ENCODE peak calls at places on chromosomes 3 and 15, in five cellular contexts. X is MM.1S; L is aorta; M is activated T-cell treated with anti-CD3 and anti-CD28 coated beads for 4 hours; C is stimulated activated CD4-positive, alpha-beta T cell treated with anti-CD3 and anti-CD28 coated beads, Interleukin-2, amount 100 ng/mL, for 24 hours. I is an unnamed sample.

GRCh38 chr3:136366289-136366688 is 116.1 kb downstream of the PCCB start:
- DNase-seq in M (no peak), X (no peak), L (no peak), C (no peak), I (no peak)

GRCh38 chr3:100316656-100317069 is 17.9 kb upstream of the NIT2 start:
- DNase-seq in M (peak; percentile 13), L (no peak), X (peak; percentile 64), C (peak; percentile 26), I (no peak)

GRCh38 chr3:52357151-52358080 is 41.3 kb downstream of the DNAH1 start:
- DNase-seq in X (no peak), C (no peak), M (no peak), L (peak; percentile 41), I (no peak)

GRCh38 chr3:59502806-59503205 is 453.0 kb upstream of the CFAP20DC start:
- DNase-seq in M (peak; percentile 7), X (no peak), L (no peak), C (peak; percentile 35), I (no peak)

GRCh38 chr3:33277193-33277882 is at the start of gene FBXL2:
- DNase-seq in M (no peak), X (peak; percentile 69), L (peak; percentile 79), C (peak; percentile 52), I (peak; percentile 76)

GRCh38 chr15:42070276-42070965 is 23.9 kb downstream of the PLA2G4D start:
- DNase-seq in X (no peak), L (no peak), C (no peak), M (no peak), I (no peak)

GRCh38 chr3:101988591-101988990 is 139.3 kb downstream of the NFKBIZ start:
- DNase-seq in X (no peak), L (no peak), M (no peak), C (peak; percentile 9), I (no peak)

GRCh38 chr3:154428369-154429206 is 1.4 kb downstream of the GPR149 start:
- DNase-seq in C (no peak), X (no peak), M (no peak), L (peak; percentile 26), I (peak; percentile 35)

GRCh38 chr3:70519005-70519404 is 206.6 kb upstream of the MDFIC2 start:
- DNase-seq in X (no peak), L (no peak), C (no peak), M (no peak), I (no peak)

GRCh38 chr3:9600597-9600996 is 47.0 kb upstream of the LHFPL4 start:
- DNase-seq in X (no peak), L (peak; percentile 45), M (no peak), C (peak; percentile 57), I (no peak)

GRCh38 chr3:38980972-38981371 is 70.8 kb downstream of the SCN11A start:
- DNase-seq in X (no peak), L (no peak), M (no peak), C (no peak), I (no peak)

GRCh38 chr3:195068481-195069080 is 202.4 kb downstream of the XXYLT1 start:
- DNase-seq in M (no peak), L (peak; percentile 42), X (no peak), C (no peak), I (peak; percentile 31)

GRCh38 chr3:175620093-175620492 is 761.0 kb downstream of the NAALADL2 start:
- DNase-seq in L (no peak), X (no peak), M (no peak), C (no peak), I (peak; percentile 23)

GRCh38 chr3:10471337-10471721 is 34.1 kb downstream of the ATP2B2 start:
- DNase-seq in C (no peak), L (no peak), X (no peak), M (no peak), I (no peak)

GRCh38 chr15:63583027-63583426 is 14.2 kb upstream of the FBXL22 start:
- DNase-seq in M (no peak), C (no peak), X (no peak), L (no peak), I (no peak)

GRCh38 chr3:36993326-36994283 is at the start of gene MLH1:
- DNase-seq in X (peak; percentile 100), C (peak; percentile 96), M (peak; percentile 99), L (peak; percentile 97), I (peak; percentile 90)

GRCh38 chr15:80411788-80412288 is 7.7 kb downstream of the ARNT2 start:
- DNase-seq in X (no peak), C (no peak), L (no peak), M (no peak), I (no peak)

GRCh38 chr15:28026764-28027713 is 72.1 kb downstream of the OCA2 start:
- DNase-seq in X (no peak), C (no peak), L (no peak), M (no peak), I (no peak)

GRCh38 chr3:96059301-96059700 is 755.1 kb upstream of the EPHA6 start:
- DNase-seq in M (no peak), C (no peak), X (no peak), L (no peak), I (no peak)

GRCh38 chr3:87350367-87351199 is 74.2 kb upstream of the POU1F1 start:
- DNase-seq in C (no peak), X (peak; percentile 65), L (no peak), M (no peak), I (no peak)

GRCh38 chr15:32643907-32644445 is 2.5 kb downstream of the SCG5 start:
- DNase-seq in X (no peak), L (no peak), C (no peak), M (no peak), I (no peak)

GRCh38 chr3:60742606-60743145 is 508.6 kb downstream of the FHIT start:
- DNase-seq in L (no peak), C (no peak), X (no peak), M (no peak), I (no peak)

GRCh38 chr15:101158166-101159095 is 93.4 kb downstream of the CHSY1 start:
- DNase-seq in C (no peak), X (no peak), M (no peak), L (peak; percentile 26), I (peak; percentile 59)

GRCh38 chr3:125359700-125360099 is 15.4 kb downstream of the ZNF148 start:
- DNase-seq in C (no peak), L (no peak), X (no peak), M (no peak), I (no peak)

GRCh38 chr3:139557041-139557440 is 17.5 kb upstream of the RBP1 start:
- DNase-seq in X (no peak), M (no peak), L (no peak), C (no peak), I (no peak)

GRCh38 chr3:114451561-114452018 is 157.8 kb downstream of the TIGIT start:
- DNase-seq in X (no peak), C (no peak), M (no peak), L (peak; percentile 45), I (no peak)

GRCh38 chr3:65894126-65894525 is 144.6 kb downstream of the MAGI1 start:
- DNase-seq in X (no peak), L (no peak), C (no peak), M (no peak), I (no peak)

GRCh38 chr3:74271541-74271940 is 342.9 kb downstream of the CNTN3 start:
- DNase-seq in C (no peak), X (no peak), M (no peak), L (no peak), I (no peak)

GRCh38 chr3:127817331-127817821 is 4.9 kb downstream of the MGLL start:
- DNase-seq in M (no peak), L (no peak), C (no peak), X (no peak), I (no peak)

GRCh38 chr3:178170698-178171535 is 365.3 kb upstream of the KCNMB2 start:
- DNase-seq in X (no peak), M (no peak), C (no peak), L (no peak), I (no peak)

GRCh38 chr3:23489338-23490158 is 286.4 kb downstream of the UBE2E2 start:
- DNase-seq in L (no peak), C (no peak), M (no peak), X (no peak), I (no peak)

GRCh38 chr3:23805881-23806321 is at the start of gene UBE2E1:
- DNase-seq in L (peak; percentile 85), C (peak; percentile 62), M (peak; percentile 55), X (peak; percentile 87), I (peak; percentile 67)

GRCh38 chr15:77992356-77993222 is 84.9 kb downstream of the TBC1D2B start:
- DNase-seq in X (no peak), M (no peak), C (no peak), L (no peak), I (peak; percentile 67)

GRCh38 chr3:117191245-117191644 is 481.7 kb downstream of the TUSC7 start:
- DNase-seq in X (no peak), C (no peak), M (no peak), L (no peak), I (no peak)

GRCh38 chr3:39142067-39142466 is 11.3 kb downstream of the CSRNP1 start:
- DNase-seq in C (no peak), L (no peak), X (no peak), M (no peak), I (no peak)

I was measured in RWPE2.